ENCODE peak calls at places on chromosome 17, in nine cellular contexts. V is effector memory CD4-positive, alpha-beta T cell; S is fibroblast of lung; B is CD4-positive, alpha-beta T cell; N is upper lobe of right lung; E is dorsolateral prefrontal cortex; D is OCI-LY7; R is prostate gland; O is AG04450. W is an unnamed sample.
A peak's percentile ranks its signal among the peaks of the same experiment; 100 is the strongest.

GRCh38 chr17:64694207-64694606 is 32.1 kb upstream of the SMURF2 start:
- DNase-seq in V (no peak), S (peak; percentile 79), B (no peak), N (peak; percentile 82), E (no peak), D (no peak), R (peak; percentile 62), O (no peak), W (no peak)

GRCh38 chr17:47009759-47010594 is 30.9 kb upstream of the RPRML start:
- DNase-seq in V (no peak), S (peak; percentile 16), B (no peak), N (no peak), E (no peak), D (no peak), R (no peak), O (no peak), W (no peak)

GRCh38 chr17:29549169-29549935 is 17.5 kb downstream of the ABHD15 start:
- DNase-seq in V (no peak), S (peak; percentile 51), B (no peak), N (no peak), E (no peak), D (no peak), R (no peak), O (no peak), W (no peak)

GRCh38 chr17:29839656-29840055 is 90.4 kb downstream of the SSH2 start:
- DNase-seq in V (no peak), S (no peak), B (no peak), N (no peak), E (no peak), D (no peak), R (no peak), O (no peak), W (no peak)

GRCh38 chr17:35028531-35029262 is 34.8 kb downstream of the RFFL start:
- DNase-seq in V (no peak), S (peak; percentile 25), B (no peak), N (no peak), E (no peak), D (no peak), R (no peak), O (no peak), W (no peak)

GRCh38 chr17:45299311-45299710 is 17.5 kb downstream of the MAP3K14 start:
- DNase-seq in V (no peak), S (no peak), B (no peak), N (no peak), E (no peak), D (peak; percentile 34), R (no peak), O (no peak), W (no peak)

GRCh38 chr17:231966-232807 is 50.7 kb upstream of the DOC2B start:
- DNase-seq in V (no peak), S (no peak), B (no peak), N (peak; percentile 55), E (peak; percentile 2), D (peak; percentile 92), R (no peak), O (no peak), W (no peak)

GRCh38 chr17:75011788-75012319 is 616 bp upstream of the MRPL58 start:
- DNase-seq in V (no peak), S (peak; percentile 59), B (no peak), N (no peak), E (peak; percentile 63), D (no peak), R (peak; percentile 73), O (no peak), W (peak; percentile 52)

GRCh38 chr17:28646039-28646754 is 1.2 kb upstream of the BLTP2 start:
- DNase-seq in V (peak; percentile 14), S (no peak), B (no peak), N (no peak), E (no peak), D (no peak), R (no peak), O (no peak), W (no peak)

GRCh38 chr17:74893936-74894671 is 671 bp upstream of the FADS6 start:
- DNase-seq in V (no peak), S (no peak), B (no peak), N (no peak), E (no peak), D (no peak), R (no peak), O (no peak), W (no peak)

GRCh38 chr17:63675607-63676539 is 24.1 kb downstream of the LIMD2 start:
- DNase-seq in V (no peak), S (peak; percentile 89), B (no peak), N (peak; percentile 83), E (no peak), D (no peak), R (peak; percentile 94), O (peak; percentile 48), W (no peak)

GRCh38 chr17:45320931-45321461 is 4.2 kb upstream of the MAP3K14 start:
- DNase-seq in V (no peak), S (peak; percentile 99), B (no peak), N (no peak), E (no peak), D (no peak), R (peak; percentile 71), O (peak; percentile 73), W (no peak)

GRCh38 chr17:44307387-44308186 is 814 bp upstream of the RUNDC3A start:
- DNase-seq in V (no peak), S (peak; percentile 18), B (no peak), N (no peak), E (peak; percentile 77), D (no peak), R (peak; percentile 57), O (no peak), W (peak; percentile 71)

GRCh38 chr17:71057448-71057847 is 888.1 kb downstream of the KCNJ2 start:
- DNase-seq in V (no peak), S (no peak), B (no peak), N (no peak), E (no peak), D (no peak), R (no peak), O (no peak), W (no peak)

GRCh38 chr17:74959826-74960738 is 12.5 kb downstream of the HID1 start:
- DNase-seq in V (no peak), S (peak; percentile 48), B (no peak), N (no peak), E (no peak), D (no peak), R (no peak), O (no peak), W (no peak)

GRCh38 chr17:72572604-72573491 is 452.0 kb downstream of the SOX9 start:
- DNase-seq in V (no peak), S (peak; percentile 55), B (no peak), N (no peak), E (no peak), D (no peak), R (no peak), O (no peak), W (no peak)

GRCh38 chr17:43945074-43945824 is 3.0 kb upstream of the PPY start:
- DNase-seq in V (no peak), S (peak; percentile 35), B (no peak), N (no peak), E (no peak), D (no peak), R (no peak), O (no peak), W (no peak)

DNA sequence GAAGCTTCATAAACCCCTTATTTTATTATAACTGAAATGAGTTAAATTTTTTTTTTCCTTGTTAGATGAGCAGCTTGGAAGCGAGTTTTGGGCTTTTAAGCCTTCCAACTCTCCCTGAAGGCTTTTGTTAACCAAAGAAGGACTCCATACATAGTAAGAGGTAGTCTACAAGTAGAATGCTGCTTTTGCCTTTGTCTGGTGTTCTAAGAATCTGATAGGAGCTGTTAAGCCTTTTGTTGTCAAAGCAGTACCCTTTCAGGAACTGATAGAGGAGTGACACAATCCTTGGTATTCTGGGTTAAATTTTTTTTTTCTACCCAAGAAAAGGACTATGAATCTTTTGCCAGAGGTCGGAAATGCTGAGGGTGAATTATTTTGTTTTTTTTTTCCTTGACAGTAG is 26.1 kb downstream of the MAP2K4 start:
- DNase-seq in V (no peak), S (no peak), B (no peak), N (no peak), E (no peak), D (no peak), R (no peak), O (no peak), W (no peak)
- H3K27ac ChIP-seq in V (no peak overlapping the region), S (no peak overlapping the region), B (no peak overlapping the region), N (no peak overlapping the region), E (no peak overlapping the region), D (no peak overlapping the region), R (no peak overlapping the region), O (no peak overlapping the region), W (no peak overlapping the region)

GRCh38 chr17:2485543-2485942 is 26.1 kb downstream of the METTL16 start:
- DNase-seq in V (no peak), S (no peak), B (no peak), N (no peak), E (no peak), D (no peak), R (peak; percentile 39), O (no peak), W (no peak)
- H3K27ac ChIP-seq in V (no peak overlapping the region), S (no peak overlapping the region), B (no peak overlapping the region), N (peak overlapping the region; percentile 33), E (no peak overlapping the region), D (no peak overlapping the region), R (no peak overlapping the region), O (no peak overlapping the region), W (no peak overlapping the region)

GRCh38 chr17:15384142-15384803 is 42.9 kb upstream of the TEKT3 start:
- DNase-seq in V (no peak), S (no peak), B (no peak), N (no peak), E (peak; percentile 27), D (no peak), R (no peak), O (no peak), W (peak; percentile 17)
- H3K27ac ChIP-seq in V (no peak overlapping the region), S (peak overlapping the region; percentile 69), B (no peak overlapping the region), N (peak overlapping the region; percentile 69), E (peak overlapping the region; percentile 78), D (no peak overlapping the region), R (no peak overlapping the region), O (no peak overlapping the region), W (peak overlapping the region; percentile 36)

DNA sequence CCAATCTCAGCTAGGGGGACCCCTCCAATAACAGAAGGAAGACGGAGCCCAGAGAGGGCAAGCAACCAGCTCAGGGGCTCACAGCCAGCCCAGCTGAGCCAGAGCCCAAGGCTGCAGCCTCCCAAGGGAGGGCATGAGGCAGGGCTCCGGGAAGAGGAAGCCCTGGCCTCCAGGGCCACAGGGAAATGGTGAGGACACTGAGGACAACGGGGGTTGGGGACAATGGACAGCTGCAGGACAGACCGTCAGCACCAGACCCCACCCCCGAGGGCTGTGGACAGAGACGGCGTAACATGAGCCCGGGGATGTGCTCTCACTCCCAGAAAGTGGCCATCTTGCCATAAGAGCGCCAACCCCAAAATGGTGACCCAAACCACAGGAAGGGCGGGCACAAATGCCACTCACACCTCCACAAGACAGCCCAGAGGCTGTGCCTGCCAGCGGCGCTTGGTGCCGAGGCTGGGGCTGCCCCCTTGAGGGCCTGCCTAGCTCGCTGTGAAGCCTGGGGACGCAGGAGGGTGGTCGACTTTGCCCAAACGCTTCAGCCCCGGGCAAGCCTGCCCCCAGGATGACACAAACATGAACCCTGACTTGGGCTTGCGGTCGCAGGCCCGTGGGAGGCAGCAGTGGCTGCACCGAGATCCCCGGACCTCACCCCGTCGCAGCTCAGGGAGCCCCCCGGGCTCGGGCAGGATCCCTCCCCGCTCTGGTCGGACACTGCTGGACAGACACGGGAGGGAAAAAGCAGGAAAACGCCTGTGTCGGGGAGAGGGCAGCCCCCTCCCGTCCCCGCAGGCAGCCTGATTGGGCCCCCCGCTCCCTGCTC is 10.5 kb downstream of the PIMREG start:
- DNase-seq in V (no peak), S (no peak), B (no peak), N (peak; percentile 61), E (no peak), D (no peak), R (no peak), O (no peak), W (no peak)
- H3K27ac ChIP-seq in V (no peak overlapping the region), S (no peak overlapping the region), B (peak overlapping the region; percentile 41), N (no peak overlapping the region), E (no peak overlapping the region), D (no peak overlapping the region), R (no peak overlapping the region), O (no peak overlapping the region), W (no peak overlapping the region)

W was measured in caudate nucleus.